ENCODE peak calls at places on chromosome 6, in nine cellular contexts. O, U, H, L, D, V, C, S and X are unnamed samples.

GRCh38 chr6:27839303-27840081 is 72.7 kb downstream of the OR2B2 start:
- DNase-seq in S (no peak), D (no peak), L (no peak), O (peak), H (no peak), V (peak), C (no peak), U (no peak), X (no peak)

GRCh38 chr6:163249651-163250101 is 164.8 kb upstream of the QKI start:
- DNase-seq in O (no peak), D (no peak), H (no peak), S (no peak), V (no peak), L (no peak), U (no peak), C (no peak), X (no peak)

GRCh38 chr6:144586986-144587385 is 301.9 kb downstream of the UTRN start:
- DNase-seq in L (no peak), D (no peak), V (no peak), C (no peak), O (no peak), S (no peak), H (no peak), U (no peak), X (no peak)

GRCh38 chr6:105587349-105588115 is 184.7 kb upstream of the PREP start:
- DNase-seq in D (no peak), C (no peak), O (no peak), H (no peak), L (no peak), V (peak), U (no peak), S (no peak), X (no peak)

GRCh38 chr6:107185570-107185969 is 70.3 kb upstream of the BEND3 start:
- DNase-seq in C (peak), L (peak), H (peak), O (peak), S (peak), V (no peak), D (no peak), U (no peak), X (no peak)

GRCh38 chr6:135577059-135577538 is 79.6 kb upstream of the AHI1 start:
- DNase-seq in S (no peak), D (no peak), U (no peak), H (no peak), V (no peak), O (no peak), C (no peak), L (no peak), X (peak)

GRCh38 chr6:3456794-3457709 is at the start of gene SLC22A23:
- DNase-seq in C (peak), H (peak), S (no peak), U (peak), V (peak), O (peak), D (peak), L (peak), X (peak)

GRCh38 chr6:157235600-157236039 is 87.7 kb downstream of the TMEM242 start:
- DNase-seq in O (peak), D (peak), S (no peak), U (no peak), V (no peak), H (peak), C (peak), L (peak), X (peak)

GRCh38 chr6:104929348-104929747 is 27.6 kb upstream of the LIN28B start:
- DNase-seq in C (no peak), S (no peak), U (no peak), V (no peak), L (no peak), H (no peak), D (no peak), O (no peak), X (no peak)

GRCh38 chr6:55818482-55818881 is 56.9 kb downstream of the BMP5 start:
- DNase-seq in C (no peak), O (no peak), U (no peak), V (no peak), H (no peak), L (no peak), S (no peak), D (no peak), X (no peak)

GRCh38 chr6:150962436-150962835 is 96.9 kb downstream of the MTHFD1L start:
- DNase-seq in L (no peak), S (no peak), C (no peak), U (no peak), D (no peak), V (no peak), H (no peak), O (no peak), X (no peak)

GRCh38 chr6:108250240-108250866 is 10.5 kb downstream of the SNX3 start:
- DNase-seq in D (no peak), L (no peak), U (no peak), O (no peak), S (no peak), C (no peak), V (no peak), H (no peak), X (peak)

GRCh38 chr6:117477988-117478852 is 4.3 kb upstream of the DCBLD1 start:
- DNase-seq in H (no peak), C (no peak), S (no peak), V (no peak), D (no peak), L (peak), O (peak), U (no peak), X (peak)

GRCh38 chr6:127939442-127940066 is 38.7 kb upstream of the THEMIS start:
- DNase-seq in L (no peak), D (no peak), H (no peak), C (no peak), O (no peak), V (no peak), S (no peak), U (no peak), X (no peak)

GRCh38 chr6:95768539-95768938 is 191.2 kb downstream of the MANEA start:
- DNase-seq in V (no peak), U (no peak), S (no peak), L (no peak), O (peak), C (peak), D (no peak), H (peak), X (no peak)

GRCh38 chr6:33419580-33420492 is at the start of gene SYNGAP1:
- DNase-seq in V (peak), D (peak), S (no peak), C (peak), U (no peak), H (peak), L (no peak), O (peak), X (no peak)

GRCh38 chr6:36139991-36140710 is 9.8 kb downstream of the MAPK13 start:
- DNase-seq in H (no peak), V (no peak), O (no peak), L (no peak), C (no peak), S (no peak), D (no peak), U (no peak), X (no peak)

GRCh38 chr6:43856005-43856765 is 86.2 kb downstream of the VEGFA start:
- DNase-seq in V (no peak), S (no peak), U (no peak), D (no peak), L (peak), H (no peak), O (peak), C (peak), X (no peak)

GRCh38 chr6:163532526-163533078 is 118.1 kb downstream of the QKI start:
- DNase-seq in O (no peak), S (no peak), D (no peak), H (no peak), L (no peak), U (no peak), C (no peak), V (no peak), X (no peak)

GRCh38 chr6:13428528-13429405 is 58.6 kb downstream of the GFOD1 start:
- DNase-seq in O (no peak), U (no peak), S (no peak), L (no peak), C (no peak), H (no peak), V (no peak), D (no peak), X (peak)

GRCh38 chr6:3212261-3212660 is 15.2 kb downstream of the TUBB2B start:
- DNase-seq in C (no peak), D (no peak), O (no peak), H (no peak), V (no peak), L (no peak), U (no peak), S (no peak), X (no peak)

GRCh38 chr6:43942616-43943015 is 172.6 kb downstream of the VEGFA start:
- DNase-seq in U (no peak), V (peak), H (no peak), O (no peak), S (no peak), D (no peak), C (no peak), L (no peak), X (no peak)

GRCh38 chr6:137762168-137763090 is 104.6 kb upstream of the TNFAIP3 start:
- DNase-seq in C (no peak), O (no peak), U (no peak), D (no peak), V (no peak), S (no peak), H (no peak), L (no peak), X (no peak)

GRCh38 chr6:151087861-151088598 is 151.7 kb upstream of the AKAP12 start:
- DNase-seq in U (no peak), D (peak), S (no peak), V (no peak), L (no peak), H (no peak), O (no peak), C (peak), X (no peak)

GRCh38 chr6:149965191-149966020 is 1.7 kb downstream of the ULBP1 start:
- DNase-seq in L (peak), O (peak), H (peak), S (no peak), D (no peak), V (no peak), C (peak), U (no peak), X (peak)

GRCh38 chr6:23656257-23656731 is 469.7 kb upstream of the NRSN1 start:
- DNase-seq in L (no peak), C (peak), V (no peak), O (peak), S (no peak), U (no peak), H (no peak), D (no peak), X (no peak)

GRCh38 chr6:23655502-23655901 is 470.5 kb upstream of the NRSN1 start:
- DNase-seq in H (no peak), D (no peak), C (no peak), L (no peak), S (no peak), U (no peak), V (no peak), O (no peak), X (no peak)

GRCh38 chr6:23656826-23657225 is 469.2 kb upstream of the NRSN1 start:
- DNase-seq in L (no peak), V (no peak), H (no peak), D (no peak), U (no peak), S (no peak), O (no peak), C (no peak), X (no peak)

GRCh38 chr6:23661549-23661948 is 464.5 kb upstream of the NRSN1 start:
- DNase-seq in H (no peak), L (no peak), U (no peak), C (no peak), O (no peak), V (no peak), D (no peak), S (no peak), X (no peak)

DNA sequence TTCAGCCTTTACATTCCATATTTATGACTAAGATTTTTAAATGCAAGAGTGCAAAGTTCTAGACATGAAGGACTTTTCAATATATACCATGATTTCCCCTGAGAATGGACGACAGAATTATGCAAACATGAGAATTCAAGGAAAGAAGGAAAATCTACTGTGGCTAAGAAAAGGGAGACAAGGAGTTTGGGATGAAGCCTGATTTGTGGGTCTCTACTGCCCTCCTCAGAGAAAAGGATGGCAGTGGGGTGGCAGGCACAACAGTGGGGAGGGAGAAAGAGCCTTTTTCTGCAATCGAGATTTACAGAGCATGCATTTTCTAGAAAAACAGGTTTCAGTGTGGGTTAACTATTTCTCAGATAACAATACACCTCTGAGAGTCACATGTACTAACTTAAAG is 466.9 kb upstream of the NRSN1 start:
- DNase-seq in O (peak), S (no peak), H (peak), C (peak), V (no peak), L (peak), D (no peak), U (no peak), X (no peak)
- TF ChIP-seq CTCF in O (peak), S (peak), H (peak), C (peak), V (peak), L (no peak), D (peak), U (no peak), X (no peak)

DNA sequence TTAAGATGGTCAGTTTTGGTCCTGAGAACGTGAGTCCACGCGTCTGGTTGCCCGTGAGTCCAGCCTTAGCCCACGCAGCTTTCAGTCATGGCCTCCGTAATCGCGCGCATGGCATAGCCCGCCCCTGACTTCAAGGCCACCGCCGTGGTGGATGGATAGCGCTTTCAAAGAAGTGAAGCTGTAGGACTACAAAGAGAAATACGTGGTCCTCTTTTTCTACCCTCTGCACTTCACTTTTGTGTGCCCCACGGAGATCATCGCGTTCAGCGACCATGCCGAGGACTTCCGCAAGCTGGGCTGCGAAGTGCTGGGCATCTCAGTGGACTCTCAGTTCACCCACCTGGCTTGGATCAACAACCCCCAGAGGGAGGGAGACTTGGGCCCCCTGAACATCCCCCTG is 142.0 kb upstream of the MCHR2 start:
- DNase-seq in H (no peak), O (no peak), D (no peak), U (no peak), S (no peak), C (no peak), L (no peak), V (no peak), X (no peak)
- TF ChIP-seq CTCF in H (no peak), O (no peak), D (no peak), U (no peak), S (no peak), C (no peak), L (no peak), V (no peak), X (no peak)

DNA sequence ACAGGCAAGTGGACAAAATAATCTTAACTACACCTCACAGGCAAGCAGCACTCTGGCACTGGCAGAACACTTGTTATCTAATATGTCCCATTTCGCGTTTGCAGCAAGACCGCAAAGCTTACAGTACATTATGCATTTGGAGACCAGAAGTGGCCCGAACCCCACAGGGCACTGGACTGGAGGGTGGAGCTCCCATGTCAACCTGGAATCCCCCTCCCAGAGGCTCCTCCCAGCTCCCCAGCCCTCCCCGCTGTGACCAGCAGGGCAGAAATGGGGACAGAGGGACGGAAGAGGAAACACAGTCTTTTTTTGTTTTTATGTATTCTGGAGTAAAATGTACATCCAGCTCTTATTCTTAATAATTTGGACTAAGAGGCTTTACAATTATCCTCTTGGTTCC is 263.7 kb downstream of the SMOC2 start:
- DNase-seq in D (no peak), V (no peak), L (no peak), H (no peak), C (no peak), U (no peak), O (no peak), S (no peak), X (no peak)
- TF ChIP-seq CTCF in D (no peak), V (no peak), L (no peak), H (no peak), C (no peak), U (no peak), O (no peak), S (no peak), X (no peak)

GRCh38 chr6:42179261-42179955 is 6.2 kb downstream of the GUCA1A start:
- DNase-seq in V (no peak), D (no peak), H (no peak), U (no peak), O (no peak), L (no peak), C (no peak), S (no peak), X (no peak)

GRCh38 chr6:42177514-42178364 is 4.6 kb downstream of the GUCA1A start:
- DNase-seq in D (no peak), U (no peak), O (no peak), H (peak), C (peak), S (no peak), V (no peak), L (peak), X (no peak)

GRCh38 chr6:42176981-42177380 is 3.8 kb downstream of the GUCA1A start:
- DNase-seq in V (no peak), S (no peak), U (no peak), D (no peak), O (no peak), H (no peak), L (no peak), C (no peak), X (no peak)

GRCh38 chr6:42173101-42173500 is at the start of gene GUCA1A:
- DNase-seq in S (no peak), V (no peak), H (no peak), C (no peak), L (no peak), U (no peak), D (no peak), O (no peak), X (no peak)

GRCh38 chr6:42175860-42176259 is 2.7 kb downstream of the GUCA1A start:
- DNase-seq in O (no peak), H (no peak), U (no peak), V (peak), S (no peak), L (no peak), C (no peak), D (no peak), X (no peak)
- TF ChIP-seq CTCF in O (peak), H (no peak), U (no peak), V (peak), S (peak), L (no peak), C (no peak), D (no peak), X (no peak)

DNA sequence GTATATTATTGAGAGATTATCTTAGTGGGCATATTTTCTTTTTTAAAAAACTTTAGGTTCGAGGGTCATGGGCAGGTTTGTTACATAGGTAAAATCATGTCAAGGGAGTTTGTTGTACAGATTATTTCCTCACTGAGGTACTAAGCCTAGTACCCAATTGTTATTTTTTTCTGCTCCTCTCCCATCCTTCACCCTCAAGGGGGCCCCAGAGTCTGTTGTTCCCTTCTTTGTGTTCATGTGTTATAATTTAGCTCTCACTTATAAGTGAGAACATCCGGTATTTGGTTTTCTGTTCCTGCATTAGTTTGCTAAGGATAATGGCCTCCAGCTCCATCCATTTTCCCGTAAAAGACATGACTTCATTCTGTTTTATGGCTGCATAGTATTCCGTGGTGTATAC is 247.9 kb upstream of the RAB32 start:
- DNase-seq in L (no peak), V (no peak), C (no peak), D (no peak), O (no peak), U (no peak), H (no peak), S (no peak), X (no peak)
- TF ChIP-seq CTCF in L (no peak), V (no peak), C (no peak), D (no peak), O (no peak), U (no peak), H (no peak), S (no peak), X (no peak)

GRCh38 chr6:159110013-159110412 is 59.2 kb upstream of the FNDC1 start:
- DNase-seq in S (no peak), H (peak), D (no peak), C (peak), L (peak), U (no peak), O (peak), V (peak), X (no peak)
- TF ChIP-seq CTCF in S (peak), H (peak), D (peak), C (peak), L (peak), U (no peak), O (peak), V (peak), X (peak)

DNA sequence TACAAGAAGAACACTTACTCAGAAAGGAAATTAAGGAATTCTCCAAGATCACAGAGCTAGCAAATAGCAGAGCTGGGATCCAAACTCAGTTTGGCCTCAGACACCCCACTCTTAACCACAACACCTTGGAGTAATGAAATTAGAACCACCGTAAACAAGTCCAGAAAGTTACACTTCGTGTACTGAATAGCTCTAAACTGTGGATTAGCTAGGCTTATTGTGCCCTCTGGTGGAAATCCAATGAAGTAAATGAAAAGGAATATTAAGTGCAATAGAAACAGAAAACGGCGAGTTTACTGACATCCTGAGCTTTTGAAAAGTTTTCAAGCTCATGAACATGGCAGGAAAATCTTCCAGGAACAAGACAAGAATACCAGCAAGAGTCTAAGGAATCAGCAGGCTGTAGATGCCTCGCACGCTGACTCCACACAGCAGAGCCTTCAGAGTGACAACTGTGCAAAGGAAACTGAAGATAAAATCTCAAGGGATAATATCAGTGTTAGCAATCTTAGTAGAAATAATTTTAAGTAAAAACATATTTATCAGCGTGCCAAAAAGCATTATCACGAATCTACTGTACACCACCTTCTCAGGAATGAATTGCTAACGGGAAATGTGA is 34.6 kb downstream of the FBXO5 start:
- DNase-seq in H (no peak), L (peak), D (no peak), C (no peak), U (no peak), O (peak), V (no peak), S (peak), X (peak)
- TF ChIP-seq CTCF in H (peak), L (peak), D (peak), C (peak), U (peak), O (peak), V (peak), S (peak), X (peak)